ENCODE peak calls at places on chromosomes 6 and 20, in seven cellular contexts. One of them, this sample, is unnamed.

GRCh38 chr6:41901882-41902519 is 6.8 kb upstream of the USP49 start:
- DNase-seq in psoas muscle: no peak
- DNase-seq in SJSA1: no peak
- DNase-seq in right cardiac atrium: no peak
- DNase-seq in AG09309: no peak
- DNase-seq in testis: no peak
- DNase-seq in astrocyte of the spinal cord: no peak
- DNase-seq in this sample: no peak

GRCh38 chr20:4065405-4065841 is 50.1 kb upstream of the RNF24 start:
- DNase-seq in SJSA1: no peak
- DNase-seq in AG09309: peak
- DNase-seq in psoas muscle: no peak
- DNase-seq in astrocyte of the spinal cord: no peak
- DNase-seq in testis: no peak
- DNase-seq in right cardiac atrium: no peak
- DNase-seq in this sample: no peak

GRCh38 chr6:33199687-33200233 is 705 bp downstream of the RXRB start:
- DNase-seq in AG09309: no peak
- DNase-seq in testis: peak
- DNase-seq in SJSA1: no peak
- DNase-seq in right cardiac atrium: peak
- DNase-seq in psoas muscle: no peak
- DNase-seq in astrocyte of the spinal cord: peak
- DNase-seq in this sample: no peak

GRCh38 chr6:33761922-33762629 is 15.4 kb upstream of the IP6K3 start:
- DNase-seq in psoas muscle: peak
- DNase-seq in astrocyte of the spinal cord: no peak
- DNase-seq in testis: peak
- DNase-seq in right cardiac atrium: peak
- DNase-seq in SJSA1: peak
- DNase-seq in AG09309: no peak
- DNase-seq in this sample: no peak

GRCh38 chr6:2378046-2378657 is 132.7 kb upstream of the GMDS start:
- DNase-seq in testis: no peak
- DNase-seq in SJSA1: peak
- DNase-seq in right cardiac atrium: no peak
- DNase-seq in AG09309: no peak
- DNase-seq in astrocyte of the spinal cord: no peak
- DNase-seq in psoas muscle: no peak
- DNase-seq in this sample: no peak

GRCh38 chr6:134768936-134769335 is 181.0 kb downstream of the ALDH8A1 start:
- DNase-seq in testis: no peak
- DNase-seq in astrocyte of the spinal cord: no peak
- DNase-seq in right cardiac atrium: no peak
- DNase-seq in AG09309: no peak
- DNase-seq in SJSA1: no peak
- DNase-seq in psoas muscle: no peak
- DNase-seq in this sample: no peak

GRCh38 chr6:13666194-13667105 is 45.2 kb downstream of the RANBP9 start:
- DNase-seq in SJSA1: no peak
- DNase-seq in astrocyte of the spinal cord: no peak
- DNase-seq in psoas muscle: no peak
- DNase-seq in right cardiac atrium: no peak
- DNase-seq in AG09309: no peak
- DNase-seq in testis: no peak
- DNase-seq in this sample: no peak

GRCh38 chr6:156883497-156884252 is 106.5 kb downstream of the ARID1B start:
- DNase-seq in testis: no peak
- DNase-seq in astrocyte of the spinal cord: no peak
- DNase-seq in right cardiac atrium: no peak
- DNase-seq in AG09309: no peak
- DNase-seq in SJSA1: no peak
- DNase-seq in psoas muscle: no peak
- DNase-seq in this sample: no peak

GRCh38 chr6:133646021-133646682 is 242.8 kb upstream of the TCF21 start:
- DNase-seq in AG09309: peak
- DNase-seq in psoas muscle: no peak
- DNase-seq in testis: peak
- DNase-seq in right cardiac atrium: no peak
- DNase-seq in astrocyte of the spinal cord: peak
- DNase-seq in SJSA1: peak
- DNase-seq in this sample: no peak

GRCh38 chr6:7974932-7975763 is 64.6 kb upstream of the TXNDC5 start:
- DNase-seq in testis: peak
- DNase-seq in SJSA1: peak
- DNase-seq in astrocyte of the spinal cord: peak
- DNase-seq in psoas muscle: peak
- DNase-seq in AG09309: peak
- DNase-seq in right cardiac atrium: peak
- DNase-seq in this sample: peak

GRCh38 chr20:7257719-7258466 is 490.4 kb downstream of the BMP2 start:
- DNase-seq in AG09309: no peak
- DNase-seq in astrocyte of the spinal cord: no peak
- DNase-seq in right cardiac atrium: peak
- DNase-seq in SJSA1: no peak
- DNase-seq in psoas muscle: no peak
- DNase-seq in testis: no peak
- DNase-seq in this sample: no peak

GRCh38 chr6:36769676-36770499 is 69.4 kb downstream of the CPNE5 start:
- DNase-seq in psoas muscle: no peak
- DNase-seq in AG09309: no peak
- DNase-seq in SJSA1: peak
- DNase-seq in astrocyte of the spinal cord: peak
- DNase-seq in right cardiac atrium: no peak
- DNase-seq in testis: no peak
- DNase-seq in this sample: no peak

GRCh38 chr20:59483481-59483880 is 120.9 kb upstream of the PHACTR3 start:
- DNase-seq in AG09309: no peak
- DNase-seq in SJSA1: no peak
- DNase-seq in psoas muscle: no peak
- DNase-seq in testis: no peak
- DNase-seq in right cardiac atrium: no peak
- DNase-seq in astrocyte of the spinal cord: no peak
- DNase-seq in this sample: no peak

GRCh38 chr20:49406666-49407065 is 75.8 kb downstream of the KCNB1 start:
- DNase-seq in right cardiac atrium: no peak
- DNase-seq in astrocyte of the spinal cord: no peak
- DNase-seq in psoas muscle: no peak
- DNase-seq in testis: no peak
- DNase-seq in SJSA1: no peak
- DNase-seq in AG09309: no peak
- DNase-seq in this sample: no peak

GRCh38 chr20:41081276-41081814 is 52.7 kb downstream of the TOP1 start:
- DNase-seq in SJSA1: no peak
- DNase-seq in testis: no peak
- DNase-seq in psoas muscle: no peak
- DNase-seq in astrocyte of the spinal cord: peak
- DNase-seq in AG09309: peak
- DNase-seq in right cardiac atrium: no peak
- DNase-seq in this sample: no peak

GRCh38 chr6:137968901-137969300 is 101.8 kb downstream of the TNFAIP3 start:
- DNase-seq in testis: no peak
- DNase-seq in astrocyte of the spinal cord: no peak
- DNase-seq in SJSA1: no peak
- DNase-seq in right cardiac atrium: no peak
- DNase-seq in psoas muscle: no peak
- DNase-seq in AG09309: no peak
- DNase-seq in this sample: no peak

GRCh38 chr6:25122622-25123237 is 156.4 kb upstream of the CARMIL1 start:
- DNase-seq in right cardiac atrium: no peak
- DNase-seq in psoas muscle: no peak
- DNase-seq in testis: no peak
- DNase-seq in AG09309: no peak
- DNase-seq in astrocyte of the spinal cord: no peak
- DNase-seq in SJSA1: no peak
- DNase-seq in this sample: no peak

GRCh38 chr20:30816182-30816645 is 441.2 kb upstream of the DEFB115 start:
- DNase-seq in testis: peak
- DNase-seq in AG09309: no peak
- DNase-seq in SJSA1: no peak
- DNase-seq in psoas muscle: peak
- DNase-seq in right cardiac atrium: peak
- DNase-seq in astrocyte of the spinal cord: no peak
- DNase-seq in this sample: no peak

GRCh38 chr6:43303751-43304331 is 4.8 kb downstream of the CRIP3 start:
- DNase-seq in AG09309: no peak
- DNase-seq in right cardiac atrium: no peak
- DNase-seq in psoas muscle: no peak
- DNase-seq in astrocyte of the spinal cord: no peak
- DNase-seq in testis: no peak
- DNase-seq in SJSA1: no peak
- DNase-seq in this sample: no peak

GRCh38 chr6:18384621-18385020 is 2.5 kb upstream of the RNF144B start:
- DNase-seq in SJSA1: no peak
- DNase-seq in right cardiac atrium: no peak
- DNase-seq in astrocyte of the spinal cord: no peak
- DNase-seq in AG09309: no peak
- DNase-seq in testis: no peak
- DNase-seq in psoas muscle: no peak
- DNase-seq in this sample: no peak

GRCh38 chr6:18379376-18380117 is 7.6 kb upstream of the RNF144B start:
- DNase-seq in AG09309: no peak
- DNase-seq in testis: no peak
- DNase-seq in psoas muscle: no peak
- DNase-seq in astrocyte of the spinal cord: no peak
- DNase-seq in SJSA1: no peak
- DNase-seq in right cardiac atrium: no peak
- DNase-seq in this sample: no peak

DNA sequence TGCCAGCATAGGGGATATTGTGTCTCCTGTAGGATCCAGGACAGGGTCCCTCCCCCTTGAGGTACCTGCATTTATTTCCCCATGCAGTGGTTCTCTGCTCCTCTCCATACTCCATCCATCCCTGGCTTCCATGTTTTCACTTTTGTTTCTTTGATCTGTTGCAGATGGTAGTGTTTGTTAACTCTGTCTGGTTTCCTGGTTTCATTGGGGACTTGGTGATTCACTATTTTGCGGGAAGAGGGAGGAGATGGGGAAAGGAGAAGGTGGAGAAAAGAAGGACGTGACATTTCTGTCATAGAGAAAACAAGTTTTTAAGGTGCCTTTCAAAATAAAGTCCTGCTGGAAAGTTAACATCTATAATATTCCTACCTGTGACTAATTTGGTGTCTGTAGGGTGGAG is 7.0 kb upstream of the RNF144B start:
- DNase-seq in astrocyte of the spinal cord: no peak
- DNase-seq in testis: no peak
- DNase-seq in psoas muscle: no peak
- DNase-seq in AG09309: no peak
- DNase-seq in right cardiac atrium: no peak
- DNase-seq in SJSA1: no peak
- DNase-seq in this sample: no peak
- H3K4me3 ChIP-seq in astrocyte of the spinal cord: no peak
- H3K4me3 ChIP-seq in testis: no peak
- H3K4me3 ChIP-seq in psoas muscle: peak
- H3K4me3 ChIP-seq in AG09309: no peak
- H3K4me3 ChIP-seq in right cardiac atrium: no peak
- H3K4me3 ChIP-seq in SJSA1: no peak
- H3K4me3 ChIP-seq in this sample: no peak

GRCh38 chr6:79946242-79946641 is 1.1 kb downstream of the ELOVL4 start:
- DNase-seq in testis: no peak
- DNase-seq in right cardiac atrium: no peak
- DNase-seq in SJSA1: no peak
- DNase-seq in psoas muscle: no peak
- DNase-seq in astrocyte of the spinal cord: peak
- DNase-seq in AG09309: no peak
- DNase-seq in this sample: no peak
- H3K4me3 ChIP-seq in testis: peak
- H3K4me3 ChIP-seq in right cardiac atrium: peak
- H3K4me3 ChIP-seq in SJSA1: peak
- H3K4me3 ChIP-seq in psoas muscle: peak
- H3K4me3 ChIP-seq in astrocyte of the spinal cord: peak
- H3K4me3 ChIP-seq in AG09309: peak
- H3K4me3 ChIP-seq in this sample: peak

DNA sequence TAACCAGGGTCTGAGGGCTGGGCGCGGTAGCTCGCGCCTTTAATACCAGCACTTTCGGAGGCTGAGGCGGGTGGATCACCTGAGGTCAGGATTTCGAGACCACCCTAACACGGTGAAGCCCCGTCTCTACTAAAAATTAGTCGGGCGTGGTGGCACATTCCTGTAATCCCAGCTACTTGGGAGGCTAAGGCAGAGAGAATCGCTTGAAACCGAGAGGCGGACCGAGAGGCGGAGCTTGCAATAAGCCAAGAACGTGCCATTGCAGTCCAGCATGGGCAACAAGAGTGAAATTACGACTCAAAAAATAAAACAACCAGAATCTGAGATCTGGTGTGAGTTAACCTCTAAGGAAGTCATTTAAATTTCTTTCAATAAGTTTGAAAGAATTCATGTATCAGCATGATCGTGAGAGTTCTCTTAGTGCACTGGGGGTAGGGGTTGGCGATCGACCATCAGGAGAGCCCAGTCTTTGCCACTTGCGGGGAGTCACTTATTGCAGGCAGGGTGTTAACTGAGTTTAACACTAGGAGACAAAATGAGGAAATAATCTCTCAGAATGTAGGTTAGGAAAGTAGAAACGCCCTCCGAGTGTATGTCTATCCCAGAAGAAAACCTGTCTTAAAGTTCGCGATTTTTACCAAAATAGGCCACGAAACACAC is 206.5 kb upstream of the ZNF184 start:
- DNase-seq in right cardiac atrium: no peak
- DNase-seq in psoas muscle: no peak
- DNase-seq in SJSA1: no peak
- DNase-seq in astrocyte of the spinal cord: peak
- DNase-seq in AG09309: no peak
- DNase-seq in testis: no peak
- DNase-seq in this sample: no peak
- H3K4me3 ChIP-seq in right cardiac atrium: no peak
- H3K4me3 ChIP-seq in psoas muscle: no peak
- H3K4me3 ChIP-seq in SJSA1: no peak
- H3K4me3 ChIP-seq in astrocyte of the spinal cord: peak
- H3K4me3 ChIP-seq in AG09309: no peak
- H3K4me3 ChIP-seq in testis: peak
- H3K4me3 ChIP-seq in this sample: no peak

DNA sequence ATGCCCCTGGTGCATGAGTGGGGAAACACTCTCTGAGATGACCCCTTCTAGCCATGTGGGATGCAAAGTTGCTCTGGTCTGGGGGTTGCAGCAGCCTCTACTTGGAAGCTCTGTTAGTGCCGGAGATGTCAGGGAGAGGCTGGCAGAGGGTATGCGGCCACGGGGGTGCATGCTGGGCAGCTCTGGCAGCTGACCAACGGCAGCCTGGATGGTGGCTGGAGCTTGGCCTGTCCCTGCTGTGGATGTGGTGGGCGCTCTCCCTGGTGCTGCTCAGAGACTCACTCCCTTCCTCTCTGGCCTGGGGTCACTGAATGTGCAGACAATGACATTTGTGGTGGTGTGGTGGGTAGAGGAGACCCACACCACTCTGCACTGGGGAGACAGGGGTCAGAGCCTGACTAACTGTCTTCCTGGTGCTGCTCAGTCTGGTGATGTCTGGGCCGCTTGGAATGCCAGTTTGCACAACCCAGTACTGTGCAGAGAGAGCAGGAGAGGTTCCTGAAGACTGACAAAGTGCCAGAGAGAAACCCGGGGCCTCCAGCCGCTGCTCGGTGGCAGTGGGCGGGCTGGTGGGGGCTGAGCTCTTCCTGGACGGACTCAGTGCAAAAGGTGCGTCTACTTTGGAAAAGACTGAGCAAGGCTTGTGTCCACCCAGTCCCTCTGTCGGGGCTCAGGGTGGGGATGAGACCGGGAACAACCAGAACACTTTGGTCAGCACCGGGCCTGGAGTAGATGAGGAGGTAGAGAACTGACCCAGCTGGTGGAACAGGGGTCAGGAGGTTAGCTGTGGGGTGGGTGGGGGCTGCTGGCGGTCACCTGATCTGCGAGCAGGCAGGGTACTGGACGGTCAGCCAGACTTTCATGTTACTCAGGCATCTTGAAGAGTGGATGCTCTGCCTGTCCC is 2.7 kb downstream of the MYT1 start:
- DNase-seq in AG09309: no peak
- DNase-seq in psoas muscle: no peak
- DNase-seq in testis: no peak
- DNase-seq in SJSA1: no peak
- DNase-seq in astrocyte of the spinal cord: no peak
- DNase-seq in right cardiac atrium: peak
- DNase-seq in this sample: no peak
- H3K4me3 ChIP-seq in AG09309: no peak
- H3K4me3 ChIP-seq in psoas muscle: no peak
- H3K4me3 ChIP-seq in testis: no peak
- H3K4me3 ChIP-seq in SJSA1: no peak
- H3K4me3 ChIP-seq in astrocyte of the spinal cord: no peak
- H3K4me3 ChIP-seq in right cardiac atrium: no peak
- H3K4me3 ChIP-seq in this sample: no peak